ENCODE peak calls at places on chromosomes 5 and 9, in five cellular contexts. J, G, V, M and I are unnamed samples. For H3K27me3, the result is how much of the 10 kb centered on the place peaks cover.

GRCh38 chr9:38068616-38068865 is 486 bp downstream of the SHB start:
- DNase-seq in J (peak), G (peak), V (peak), M (no peak), I (no peak)

GRCh38 chr5:10352404-10353240 is 873 bp upstream of the MARCHF6 start:
- DNase-seq in J (peak), G (no peak), V (peak), M (no peak), I (no peak)

GRCh38 chr9:83588256-83588655 is 34.7 kb upstream of the IDNK start:
- DNase-seq in J (no peak), G (no peak), V (no peak), M (no peak), I (no peak)

GRCh38 chr9:84154320-84154719 is 173.7 kb downstream of the RMI1 start:
- DNase-seq in J (peak), G (no peak), V (no peak), M (no peak), I (no peak)

GRCh38 chr9:76216161-76216649 is 178.0 kb downstream of the RFK start:
- DNase-seq in J (peak), G (no peak), V (no peak), M (no peak), I (no peak)

GRCh38 chr5:181167814-181168488 is 20.6 kb downstream of the OR2V2 start:
- DNase-seq in J (no peak), G (no peak), V (peak), M (no peak), I (no peak)

GRCh38 chr5:91178461-91178860 is 204.7 kb downstream of the ARRDC3 start:
- DNase-seq in J (peak), G (no peak), V (no peak), M (no peak), I (no peak)

GRCh38 chr5:100828756-100829342 is 74.2 kb downstream of the ST8SIA4 start:
- DNase-seq in J (peak), G (no peak), V (peak), M (no peak), I (no peak)

GRCh38 chr9:2570615-2571479 is 50.7 kb upstream of the VLDLR start:
- DNase-seq in J (peak), G (peak), V (peak), M (peak), I (peak)

GRCh38 chr5:137565450-137565849 is 66.3 kb upstream of the SPOCK1 start:
- DNase-seq in J (peak), G (no peak), V (no peak), M (no peak), I (no peak)

GRCh38 chr5:157485811-157486739 is 26.1 kb downstream of the NIPAL4 start:
- DNase-seq in J (no peak), G (no peak), V (no peak), M (no peak), I (no peak)

GRCh38 chr5:178832618-178833201 is 27.0 kb upstream of the ZNF354B start:
- DNase-seq in J (no peak), G (no peak), V (no peak), M (no peak), I (peak)

GRCh38 chr9:88355166-88355565 is 33.1 kb upstream of the SPIN1 start:
- DNase-seq in J (peak), G (no peak), V (no peak), M (no peak), I (no peak)

GRCh38 chr5:5291357-5291756 is 131.1 kb upstream of the ICE1 start:
- DNase-seq in J (peak), G (no peak), V (no peak), M (no peak), I (no peak)

GRCh38 chr5:32831630-32832029 is 120.5 kb downstream of the NPR3 start:
- DNase-seq in J (no peak), G (no peak), V (no peak), M (no peak), I (peak)

GRCh38 chr5:15587941-15588340 is 88.0 kb downstream of the FBXL7 start:
- DNase-seq in J (peak), G (no peak), V (no peak), M (no peak), I (no peak)

GRCh38 chr9:94945191-94946144 is 219.0 kb downstream of the AOPEP start:
- DNase-seq in J (peak), G (no peak), V (no peak), M (peak), I (peak)

GRCh38 chr9:30382271-30382670 is 2002.2 kb upstream of the ACO1 start:
- DNase-seq in J (no peak), G (no peak), V (no peak), M (no peak), I (no peak)

GRCh38 chr9:33170464-33171156 is 3.5 kb upstream of the B4GALT1 start:
- DNase-seq in J (no peak), G (peak), V (peak), M (peak), I (peak)

GRCh38 chr9:93814561-93814960 is 140.6 kb downstream of the BARX1 start:
- DNase-seq in J (no peak), G (no peak), V (peak), M (no peak), I (no peak)

GRCh38 chr5:57532513-57533497 is 50.2 kb upstream of the ACTBL2 start:
- DNase-seq in J (peak), G (no peak), V (no peak), M (no peak), I (no peak)

GRCh38 chr9:130810609-130811136 is 24.4 kb upstream of the ABL1 start:
- DNase-seq in J (no peak), G (no peak), V (no peak), M (no peak), I (no peak)

GRCh38 chr9:130310456-130310855 is 44.9 kb downstream of the HMCN2 start:
- DNase-seq in J (no peak), G (no peak), V (no peak), M (peak), I (no peak)

GRCh38 chr9:78871452-78872331 is 574.8 kb downstream of the PSAT1 start:
- DNase-seq in J (peak), G (no peak), V (no peak), M (no peak), I (no peak)

DNA sequence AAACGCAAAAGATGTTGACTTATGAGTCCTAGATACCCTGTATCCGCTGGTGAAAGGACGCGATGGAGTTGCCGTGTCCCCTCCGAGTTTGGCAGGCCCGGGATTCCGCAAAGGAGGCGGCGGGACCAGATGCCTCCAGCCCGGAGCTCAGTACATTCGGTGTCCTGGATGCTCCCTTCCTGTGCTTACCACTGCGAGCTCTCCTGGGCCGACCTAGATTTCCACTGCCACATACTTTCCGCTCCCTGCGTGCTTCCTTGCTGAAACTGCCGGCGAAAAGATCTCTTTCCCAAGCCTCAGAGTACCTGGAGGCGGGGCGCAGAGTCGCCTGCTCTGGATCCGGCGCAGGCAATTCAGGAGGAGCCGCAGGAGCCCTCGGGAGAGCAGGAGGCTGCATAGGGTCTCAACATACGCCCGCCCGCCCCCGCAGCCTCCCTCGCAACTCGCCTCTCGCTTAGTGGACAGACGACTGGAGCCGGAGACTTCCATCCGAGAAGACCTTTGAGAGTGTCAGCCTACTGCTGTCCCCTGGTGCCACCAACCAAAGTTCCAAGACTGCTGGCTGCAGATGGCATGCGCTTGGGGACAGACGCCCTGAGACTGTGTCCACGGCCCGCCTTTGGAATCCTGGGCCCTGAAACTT is 39.8 kb downstream of the ANXA2R start:
- DNase-seq in J (peak), G (no peak), V (no peak), M (no peak), I (peak)
- H3K27me3 ChIP-seq in J (under half), G (half or more), V (under half), M (half or more), I (under half)

GRCh38 chr9:128145536-128145935 is 3.7 kb upstream of the LCN2 start:
- DNase-seq in J (no peak), G (no peak), V (no peak), M (no peak), I (no peak)

GRCh38 chr9:128142596-128142995 is 6.7 kb upstream of the LCN2 start:
- DNase-seq in J (no peak), G (no peak), V (no peak), M (peak), I (no peak)

GRCh38 chr9:128144239-128145181 is 4.7 kb upstream of the LCN2 start:
- DNase-seq in J (no peak), G (no peak), V (no peak), M (peak), I (no peak)

GRCh38 chr9:128142061-128142460 is 7.2 kb upstream of the LCN2 start:
- DNase-seq in J (no peak), G (no peak), V (no peak), M (peak), I (no peak)

DNA sequence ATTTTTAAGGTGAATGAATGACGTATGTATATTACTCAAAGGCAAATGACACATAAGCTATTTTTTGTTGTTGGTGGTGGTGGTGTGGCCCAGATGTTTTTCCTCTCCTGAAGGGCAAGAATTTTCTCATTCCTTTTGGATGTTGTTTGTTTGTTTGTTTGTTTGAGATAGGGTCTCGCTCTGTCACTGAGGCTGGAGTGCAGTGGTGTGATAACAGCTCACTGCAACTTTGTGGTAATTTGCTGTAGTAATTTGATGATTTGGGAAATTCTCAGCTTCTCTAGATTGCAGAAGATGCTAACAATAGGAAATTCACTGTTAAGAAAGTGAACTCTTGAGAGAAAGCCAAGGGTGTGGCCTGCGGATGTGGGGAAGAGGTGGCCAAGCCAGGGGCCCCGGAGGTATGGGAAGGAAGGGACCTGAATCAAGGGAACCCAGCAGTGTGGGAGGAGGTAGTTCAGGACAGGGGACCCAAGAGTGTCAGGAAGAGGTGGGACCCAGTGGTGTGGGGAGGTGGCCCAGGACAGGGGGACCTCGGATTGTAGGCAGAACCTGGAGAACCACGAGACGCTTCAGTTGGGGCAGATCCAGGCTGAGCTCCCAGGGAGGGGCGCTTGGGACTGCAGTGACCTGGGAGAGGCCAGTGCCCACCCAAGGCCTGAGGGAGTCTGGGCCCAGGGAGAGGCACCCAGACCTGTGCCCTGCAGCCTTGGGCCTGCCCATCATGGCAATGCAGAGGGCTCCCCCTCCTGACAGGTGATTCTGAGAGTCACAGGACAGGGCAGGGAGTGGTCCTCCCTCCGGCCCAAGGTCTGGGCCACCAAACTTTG is 5.6 kb upstream of the LCN2 start:
- DNase-seq in J (no peak), G (no peak), V (no peak), M (peak), I (no peak)
- H3K27ac ChIP-seq in J (no peak), G (no peak), V (no peak), M (peak), I (no peak)

GRCh38 chr9:127503947-127504886 is 52.9 kb downstream of the LRSAM1 start:
- DNase-seq in J (peak), G (peak), V (peak), M (peak), I (peak)
- TF ChIP-seq CTCF in J (peak), G (peak), V (peak), M (peak), I (peak)

DNA sequence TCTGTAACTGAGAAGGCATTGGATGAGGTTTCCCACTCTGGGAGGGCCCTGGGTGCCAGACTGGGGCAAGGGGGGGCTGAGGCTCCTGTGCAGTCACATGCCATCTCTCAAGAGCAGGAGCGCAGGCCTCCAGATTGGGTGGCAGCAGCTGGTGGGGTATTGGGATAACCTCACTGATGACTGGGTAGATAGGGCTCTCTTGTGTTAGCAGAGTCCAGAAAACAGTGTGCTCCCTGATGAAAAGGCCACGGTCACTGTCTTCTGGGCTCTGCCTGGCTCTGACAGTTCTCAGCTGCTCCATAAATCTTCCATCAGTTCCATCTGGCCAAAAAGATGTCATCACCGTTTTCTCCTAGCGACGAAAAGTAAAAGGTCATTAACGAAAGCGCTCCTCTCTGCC is 21.8 kb upstream of the NKX2-5 start:
- DNase-seq in J (no peak), G (no peak), V (no peak), M (no peak), I (no peak)
- H3K27me3 ChIP-seq in J (under half), G (under half), V (half or more), M (under half), I (under half)

DNA sequence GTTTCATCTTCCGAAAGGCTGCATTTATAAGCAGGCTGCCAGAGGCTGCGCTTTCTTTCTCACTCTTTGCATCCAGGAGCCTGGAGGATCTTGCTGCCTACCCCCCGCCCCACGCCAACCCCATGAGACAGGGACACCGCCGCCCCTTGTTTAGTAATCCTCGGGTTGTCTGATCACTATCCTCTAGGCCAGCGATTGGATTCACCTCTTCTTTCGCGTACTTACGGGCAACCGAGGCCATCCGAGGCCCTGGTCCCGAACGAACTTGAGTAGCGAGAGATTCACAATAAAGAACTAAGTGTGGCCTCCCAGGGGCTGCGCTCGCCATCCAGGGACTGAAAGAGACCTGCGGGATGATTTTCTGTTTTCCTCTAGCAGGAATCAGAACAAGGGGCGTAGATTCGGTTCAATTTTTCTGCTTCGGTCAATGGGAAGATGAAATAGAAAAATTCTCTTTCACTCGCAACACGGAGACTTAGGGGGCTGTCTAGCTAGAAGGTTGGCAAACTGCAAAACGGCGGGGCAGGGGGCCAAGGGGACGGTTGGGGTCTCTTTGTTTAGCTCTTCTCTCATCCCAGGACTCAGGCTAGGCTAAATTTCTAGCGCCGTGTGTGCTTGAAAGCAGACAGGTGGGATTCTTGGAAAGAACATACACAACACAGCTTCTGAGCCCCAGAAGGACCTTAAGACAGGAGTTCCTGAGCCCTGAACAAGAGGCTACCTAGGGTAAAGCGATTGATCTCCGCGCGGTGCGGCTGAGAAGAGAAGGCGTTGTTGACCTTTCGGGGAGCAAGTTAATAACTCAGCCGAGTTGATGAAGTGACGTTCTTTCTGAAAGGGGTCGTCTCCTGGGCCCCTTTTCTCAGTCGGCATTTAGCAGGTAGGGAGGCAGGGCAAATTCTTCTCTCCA is 5.8 kb upstream of the ISL1 start:
- DNase-seq in J (no peak), G (no peak), V (peak), M (no peak), I (no peak)
- H3K27ac ChIP-seq in J (no peak), G (no peak), V (peak), M (no peak), I (no peak)

GRCh38 chr5:147671365-147671764 is 111.2 kb downstream of the JAKMIP2 start:
- DNase-seq in J (no peak), G (no peak), V (no peak), M (no peak), I (no peak)

GRCh38 chr5:147673276-147673675 is 109.3 kb downstream of the JAKMIP2 start:
- DNase-seq in J (no peak), G (no peak), V (no peak), M (no peak), I (no peak)

GRCh38 chr5:147670815-147671214 is 111.7 kb downstream of the JAKMIP2 start:
- DNase-seq in J (no peak), G (no peak), V (no peak), M (no peak), I (no peak)

GRCh38 chr5:147669113-147669869 is 113.2 kb downstream of the JAKMIP2 start:
- DNase-seq in J (no peak), G (no peak), V (peak), M (no peak), I (no peak)

DNA sequence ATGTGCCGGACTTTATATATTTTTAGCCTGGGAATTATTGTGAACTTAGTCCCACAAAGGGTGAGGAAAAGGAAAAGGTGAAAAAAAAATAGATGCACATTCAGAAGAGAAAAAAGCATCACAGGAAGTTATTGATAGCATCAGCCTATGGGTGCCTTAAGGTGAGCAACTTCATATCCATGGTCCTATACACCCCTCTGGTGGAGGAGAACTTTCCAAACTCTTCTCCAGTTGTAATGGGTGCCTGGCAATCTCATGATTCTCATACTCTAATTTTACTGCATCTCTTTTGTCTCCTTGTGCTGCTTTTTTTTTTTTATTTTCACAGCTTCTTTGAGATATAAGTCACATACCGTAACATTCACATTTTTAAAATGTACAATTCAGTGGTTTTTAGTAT is 107.4 kb downstream of the JAKMIP2 start:
- DNase-seq in J (no peak), G (no peak), V (no peak), M (no peak), I (no peak)
- TF ChIP-seq CTCF in J (no peak), G (no peak), V (no peak), M (no peak), I (no peak)

DNA sequence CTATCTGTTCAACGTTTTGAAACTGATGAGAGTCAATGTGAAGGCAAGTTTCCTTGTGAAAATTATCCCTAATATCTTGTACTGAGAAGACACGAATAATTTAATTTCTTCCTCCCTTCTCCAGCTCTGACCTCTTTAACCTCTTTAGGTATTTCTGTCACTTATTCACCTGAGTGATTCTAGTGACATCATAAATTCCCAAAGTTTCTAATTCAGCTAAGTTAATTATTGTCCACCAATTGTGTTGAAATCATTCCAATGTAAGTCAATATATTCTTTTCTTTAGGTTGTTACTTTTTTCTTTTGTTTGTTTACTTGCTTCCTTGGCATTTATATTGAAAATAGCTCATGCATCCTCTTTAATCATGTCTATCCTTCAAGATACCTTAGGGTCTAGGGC is 143.8 kb downstream of the PAPPA start:
- DNase-seq in J (no peak), G (no peak), V (no peak), M (no peak), I (no peak)
- H3K27me3 ChIP-seq in J (under half), G (under half), V (under half), M (under half), I (under half)

GRCh38 chr9:68538200-68538599 is 2.5 kb downstream of the TMEM252 start:
- DNase-seq in J (no peak), G (no peak), V (no peak), M (no peak), I (no peak)

GRCh38 chr9:68541568-68541967 is 885 bp upstream of the TMEM252 start:
- DNase-seq in J (no peak), G (no peak), V (no peak), M (no peak), I (no peak)

GRCh38 chr9:68540712-68541535 is at the start of gene TMEM252:
- DNase-seq in J (no peak), G (no peak), V (no peak), M (no peak), I (no peak)

GRCh38 chr9:68533678-68534077 is 7.0 kb downstream of the TMEM252 start:
- DNase-seq in J (no peak), G (no peak), V (no peak), M (no peak), I (no peak)

GRCh38 chr9:68536876-68537490 is 3.7 kb downstream of the TMEM252 start:
- DNase-seq in J (no peak), G (no peak), V (no peak), M (no peak), I (no peak)
- H3K27ac ChIP-seq in J (no peak), G (no peak), V (no peak), M (peak), I (no peak)